ENCODE peak calls at places on chromosomes 1 and 21, in seven cellular contexts. O is activated CD8-positive, alpha-beta memory T cell treated with anti-CD3 and anti-CD28 coated beads for 4 hours; A is AG08396; Z is activated T-cell treated with anti-CD3 and anti-CD28 coated beads, Interleukin-2, amount 50 U/mL, for 72 hours; J is fibroblast of pulmonary artery; T is CD8-positive, alpha-beta T cell; U is brain pericyte. V is an unnamed sample.

GRCh38 chr1:174358786-174359453 is 88.8 kb upstream of the GPR52 start:
- DNase-seq in O (no peak), A (no peak), Z (no peak), J (no peak), T (no peak), U (no peak), V (no peak)

GRCh38 chr1:5770981-5771765 is 221.1 kb downstream of the NPHP4 start:
- DNase-seq in O (no peak), A (no peak), Z (no peak), J (peak), T (no peak), U (no peak), V (no peak)

GRCh38 chr1:87149166-87150065 is 179.3 kb upstream of the LMO4 start:
- DNase-seq in O (no peak), A (peak), Z (no peak), J (peak), T (no peak), U (no peak), V (peak)

GRCh38 chr1:29753244-29753643 is 516.9 kb downstream of the PTPRU start:
- DNase-seq in O (no peak), A (no peak), Z (no peak), J (no peak), T (no peak), U (no peak), V (no peak)

GRCh38 chr21:31236528-31236927 is 107.5 kb downstream of the TIAM1 start:
- DNase-seq in O (no peak), A (no peak), Z (peak), J (no peak), T (no peak), U (no peak), V (no peak)

GRCh38 chr1:24345334-24345733 is 26.2 kb downstream of the GRHL3 start:
- DNase-seq in O (no peak), A (no peak), Z (no peak), J (no peak), T (no peak), U (no peak), V (no peak)

GRCh38 chr1:91617242-91617837 is 116.7 kb downstream of the CDC7 start:
- DNase-seq in O (no peak), A (no peak), Z (peak), J (no peak), T (no peak), U (peak), V (no peak)

GRCh38 chr1:43934279-43934985 is 831 bp downstream of the ARTN start:
- DNase-seq in O (no peak), A (peak), Z (peak), J (peak), T (peak), U (no peak), V (peak)

GRCh38 chr1:165577707-165578106 is 33.9 kb downstream of the LRRC52 start:
- DNase-seq in O (no peak), A (no peak), Z (no peak), J (no peak), T (no peak), U (no peak), V (no peak)

GRCh38 chr1:94832446-94832845 is 12.3 kb downstream of the SLC44A3 start:
- DNase-seq in O (no peak), A (peak), Z (no peak), J (peak), T (no peak), U (no peak), V (peak)

GRCh38 chr1:232667781-232668101 is 37.8 kb upstream of the SIPA1L2 start:
- DNase-seq in O (no peak), A (no peak), Z (no peak), J (no peak), T (no peak), U (no peak), V (peak)

GRCh38 chr1:82392946-82393345 is 592.2 kb downstream of the ADGRL2 start:
- DNase-seq in O (no peak), A (no peak), Z (no peak), J (no peak), T (no peak), U (no peak), V (no peak)

GRCh38 chr1:52747450-52747849 is 21.2 kb downstream of the ZYG11B start:
- DNase-seq in O (no peak), A (no peak), Z (no peak), J (no peak), T (no peak), U (no peak), V (no peak)

GRCh38 chr1:72230746-72231145 is 51.6 kb downstream of the NEGR1 start:
- DNase-seq in O (no peak), A (no peak), Z (no peak), J (no peak), T (no peak), U (no peak), V (no peak)

GRCh38 chr1:225700164-225700740 is 47.3 kb upstream of the ENAH start:
- DNase-seq in O (no peak), A (peak), Z (no peak), J (peak), T (no peak), U (peak), V (peak)

GRCh38 chr1:59271861-59272260 is 25.0 kb upstream of the FGGY start:
- DNase-seq in O (no peak), A (no peak), Z (no peak), J (no peak), T (no peak), U (no peak), V (no peak)

GRCh38 chr1:160228431-160228830 is 23.2 kb downstream of the PEA15 start:
- DNase-seq in O (no peak), A (no peak), Z (no peak), J (no peak), T (no peak), U (no peak), V (no peak)

GRCh38 chr1:78126506-78126905 is 80.7 kb downstream of the GIPC2 start:
- DNase-seq in O (no peak), A (no peak), Z (no peak), J (peak), T (no peak), U (no peak), V (no peak)

GRCh38 chr1:6384962-6385672 is 8.4 kb downstream of the ACOT7 start:
- DNase-seq in O (no peak), A (peak), Z (no peak), J (peak), T (no peak), U (no peak), V (no peak)

GRCh38 chr1:185108324-185108723 is 48.4 kb downstream of the TRMT1L start:
- DNase-seq in O (no peak), A (no peak), Z (no peak), J (peak), T (no peak), U (no peak), V (no peak)

GRCh38 chr1:25780318-25781129 is 19.5 kb upstream of the SELENON start:
- DNase-seq in O (no peak), A (no peak), Z (no peak), J (no peak), T (no peak), U (no peak), V (no peak)

GRCh38 chr1:31976401-31976800 is 37.3 kb upstream of the KHDRBS1 start:
- DNase-seq in O (no peak), A (no peak), Z (no peak), J (no peak), T (no peak), U (no peak), V (peak)

GRCh38 chr21:46552274-46552673 is 52.6 kb downstream of the S100B start:
- DNase-seq in O (no peak), A (no peak), Z (no peak), J (no peak), T (peak), U (no peak), V (no peak)

GRCh38 chr1:151898519-151898991 is 10.8 kb downstream of the THEM4 start:
- DNase-seq in O (peak), A (no peak), Z (peak), J (no peak), T (peak), U (no peak), V (no peak)

GRCh38 chr1:245416771-245417170 is 262.0 kb downstream of the KIF26B start:
- DNase-seq in O (no peak), A (no peak), Z (no peak), J (no peak), T (no peak), U (no peak), V (no peak)

GRCh38 chr1:100799548-100799947 is 80.0 kb downstream of the VCAM1 start:
- DNase-seq in O (no peak), A (no peak), Z (no peak), J (peak), T (no peak), U (no peak), V (no peak)